ENCODE peak calls at places on chromosome 4, in seven cellular contexts. Z is H54; N is heart right ventricle; P is NCI-H1436; Y is NCI-H1105 treated with DMSO at 0.1 percent for 48 hours; U is HCEC 1CT; T is stimulated activated CD8-positive, alpha-beta memory T cell treated with anti-CD3 and anti-CD28 coated beads, Interleukin-15, amount 100 ng/mL, for 24 hours. K is an unnamed sample.

GRCh38 chr4:102862016-102862415 is 6.8 kb upstream of the CISD2 start:
- DNase-seq in P (no peak), T (no peak), U (no peak), Z (no peak), Y (no peak), N (no peak), K (no peak)

GRCh38 chr4:56613101-56613862 is 67.8 kb downstream of the HOPX start:
- DNase-seq in T (no peak), Z (peak; percentile 19), N (no peak), Y (no peak), P (no peak), U (peak; percentile 76), K (no peak)

GRCh38 chr4:150411527-150411926 is 170.4 kb upstream of the MAB21L2 start:
- DNase-seq in Z (no peak), U (no peak), T (no peak), N (no peak), P (no peak), Y (no peak), K (no peak)

GRCh38 chr4:54229631-54230478 is 762 bp downstream of the PDGFRA start:
- DNase-seq in N (peak; percentile 27), P (no peak), U (no peak), Z (no peak), Y (no peak), T (no peak), K (no peak)

GRCh38 chr4:129218897-129219296 is 122.9 kb downstream of the C4orf33 start:
- DNase-seq in T (no peak), N (no peak), P (no peak), Z (no peak), Y (no peak), U (no peak), K (no peak)

GRCh38 chr4:7073526-7074390 is 5.9 kb upstream of the GRPEL1 start:
- DNase-seq in P (peak; percentile 6), Z (peak; percentile 47), T (no peak), Y (peak; percentile 25), U (no peak), N (no peak), K (peak; percentile 82)

GRCh38 chr4:153383131-153383530 is 38.6 kb downstream of the MND1 start:
- DNase-seq in Z (no peak), U (no peak), N (no peak), T (no peak), P (no peak), Y (no peak), K (no peak)

GRCh38 chr4:150938417-150938816 is 76.7 kb downstream of the LRBA start:
- DNase-seq in Y (no peak), N (no peak), U (no peak), Z (no peak), T (no peak), P (no peak), K (no peak)

K was measured in Caco-2.